ENCODE peak calls at places on chromosomes 7 and 10, in seven cellular contexts. One of them, this sample, is unnamed.

GRCh38 chr10:80266513-80266863 is 23.0 kb downstream of the MAT1A start:
- DNase-seq in HTR-8/SVneo: no peak
- DNase-seq in NCI-H1417: no peak
- DNase-seq in mesendoderm: no peak
- DNase-seq in pons: no peak
- DNase-seq in uterus: no peak
- DNase-seq in IMR-90: no peak
- DNase-seq in this sample: no peak

GRCh38 chr7:151807876-151808275 is 69.0 kb downstream of the PRKAG2 start:
- DNase-seq in HTR-8/SVneo: no peak
- DNase-seq in NCI-H1417: peak; percentile 19
- DNase-seq in mesendoderm: no peak
- DNase-seq in pons: no peak
- DNase-seq in uterus: no peak
- DNase-seq in IMR-90: no peak
- DNase-seq in this sample: no peak

GRCh38 chr7:157676456-157677255 is 339.9 kb downstream of the DNAJB6 start:
- DNase-seq in HTR-8/SVneo: no peak
- DNase-seq in NCI-H1417: no peak
- DNase-seq in mesendoderm: no peak
- DNase-seq in pons: no peak
- DNase-seq in uterus: no peak
- DNase-seq in IMR-90: no peak
- DNase-seq in this sample: no peak

GRCh38 chr10:37552881-37553280 is 304.5 kb downstream of the ZNF248 start:
- DNase-seq in HTR-8/SVneo: no peak
- DNase-seq in NCI-H1417: no peak
- DNase-seq in mesendoderm: no peak
- DNase-seq in pons: no peak
- DNase-seq in uterus: no peak
- DNase-seq in IMR-90: no peak
- DNase-seq in this sample: no peak

GRCh38 chr7:341841-342638 is 52.1 kb downstream of the FOXL3 start:
- DNase-seq in HTR-8/SVneo: no peak
- DNase-seq in NCI-H1417: no peak
- DNase-seq in mesendoderm: no peak
- DNase-seq in pons: peak; percentile 96
- DNase-seq in uterus: no peak
- DNase-seq in IMR-90: no peak
- DNase-seq in this sample: no peak

GRCh38 chr7:82234457-82235049 is 209.0 kb downstream of the CACNA2D1 start:
- DNase-seq in HTR-8/SVneo: no peak
- DNase-seq in NCI-H1417: peak; percentile 66
- DNase-seq in mesendoderm: peak; percentile 53
- DNase-seq in pons: peak; percentile 86
- DNase-seq in uterus: no peak
- DNase-seq in IMR-90: peak; percentile 59
- DNase-seq in this sample: no peak

GRCh38 chr10:43803816-43804215 is 155.1 kb upstream of the ZNF32 start:
- DNase-seq in HTR-8/SVneo: no peak
- DNase-seq in NCI-H1417: no peak
- DNase-seq in mesendoderm: no peak
- DNase-seq in pons: no peak
- DNase-seq in uterus: no peak
- DNase-seq in IMR-90: no peak
- DNase-seq in this sample: no peak

GRCh38 chr10:73858013-73858708 is 16.2 kb downstream of the CAMK2G start:
- DNase-seq in HTR-8/SVneo: no peak
- DNase-seq in NCI-H1417: no peak
- DNase-seq in mesendoderm: no peak
- DNase-seq in pons: no peak
- DNase-seq in uterus: no peak
- DNase-seq in IMR-90: no peak
- DNase-seq in this sample: no peak

GRCh38 chr7:130877236-130877635 is 143.2 kb upstream of the KLF14 start:
- DNase-seq in HTR-8/SVneo: no peak
- DNase-seq in NCI-H1417: no peak
- DNase-seq in mesendoderm: no peak
- DNase-seq in pons: no peak
- DNase-seq in uterus: no peak
- DNase-seq in IMR-90: peak; percentile 9
- DNase-seq in this sample: no peak

GRCh38 chr7:72063325-72063724 is 348.8 kb downstream of the CALN1 start:
- DNase-seq in HTR-8/SVneo: no peak
- DNase-seq in NCI-H1417: no peak
- DNase-seq in mesendoderm: no peak
- DNase-seq in pons: no peak
- DNase-seq in uterus: no peak
- DNase-seq in IMR-90: no peak
- DNase-seq in this sample: no peak

GRCh38 chr7:155007947-155008346 is 5.0 kb upstream of the PAXIP1 start:
- DNase-seq in HTR-8/SVneo: no peak
- DNase-seq in NCI-H1417: no peak
- DNase-seq in mesendoderm: peak; percentile 84
- DNase-seq in pons: peak; percentile 9
- DNase-seq in uterus: no peak
- DNase-seq in IMR-90: no peak
- DNase-seq in this sample: peak; percentile 28

GRCh38 chr10:15585303-15585715 is 134.4 kb downstream of the ITGA8 start:
- DNase-seq in HTR-8/SVneo: peak; percentile 56
- DNase-seq in NCI-H1417: peak; percentile 16
- DNase-seq in mesendoderm: peak; percentile 77
- DNase-seq in pons: peak; percentile 68
- DNase-seq in uterus: peak; percentile 44
- DNase-seq in IMR-90: peak; percentile 19
- DNase-seq in this sample: no peak

GRCh38 chr7:30974605-30975256 is 11.0 kb downstream of the GHRHR start:
- DNase-seq in HTR-8/SVneo: peak; percentile 45
- DNase-seq in NCI-H1417: peak; percentile 26
- DNase-seq in mesendoderm: peak; percentile 83
- DNase-seq in pons: no peak
- DNase-seq in uterus: peak; percentile 33
- DNase-seq in IMR-90: peak; percentile 40
- DNase-seq in this sample: no peak

GRCh38 chr10:110827410-110827809 is 44.3 kb upstream of the PDCD4 start:
- DNase-seq in HTR-8/SVneo: no peak
- DNase-seq in NCI-H1417: no peak
- DNase-seq in mesendoderm: no peak
- DNase-seq in pons: no peak
- DNase-seq in uterus: no peak
- DNase-seq in IMR-90: peak; percentile 82
- DNase-seq in this sample: no peak

GRCh38 chr10:110793128-110793812 is 78.5 kb upstream of the PDCD4 start:
- DNase-seq in HTR-8/SVneo: no peak
- DNase-seq in NCI-H1417: peak; percentile 60
- DNase-seq in mesendoderm: no peak
- DNase-seq in pons: no peak
- DNase-seq in uterus: no peak
- DNase-seq in IMR-90: no peak
- DNase-seq in this sample: no peak

GRCh38 chr7:32921896-32922295 is 30.3 kb upstream of the KBTBD2 start:
- DNase-seq in HTR-8/SVneo: no peak
- DNase-seq in NCI-H1417: no peak
- DNase-seq in mesendoderm: no peak
- DNase-seq in pons: no peak
- DNase-seq in uterus: no peak
- DNase-seq in IMR-90: peak; percentile 78
- DNase-seq in this sample: no peak